ENCODE peak calls at places on chromosomes 16 and 17, in six cellular contexts. B, E, W, Z, O and Y are unnamed samples.

GRCh38 chr17:60167095-60167741 is 17.4 kb downstream of the CA4 start:
- DNase-seq in B (no peak), Z (no peak), W (no peak), O (peak; percentile 84), E (no peak), Y (no peak)

GRCh38 chr16:71883849-71884638 is at the start of gene ZNF821:
- DNase-seq in B (peak; percentile 91), O (peak; percentile 76), W (no peak), E (peak; percentile 81), Z (peak; percentile 93), Y (peak; percentile 92)

GRCh38 chr16:57810197-57811024 is 8.1 kb upstream of the KIFC3 start:
- DNase-seq in E (no peak), Z (peak; percentile 36), W (no peak), O (peak; percentile 88), B (peak; percentile 57), Y (no peak)

GRCh38 chr17:16930571-16931317 is 41.2 kb downstream of the TNFRSF13B start:
- DNase-seq in Z (no peak), O (no peak), B (no peak), W (no peak), E (no peak), Y (no peak)

GRCh38 chr16:9849697-9850245 is 332.5 kb downstream of the GRIN2A start:
- DNase-seq in O (no peak), E (no peak), W (no peak), B (no peak), Z (no peak), Y (no peak)

GRCh38 chr17:72950236-72950931 is 142.1 kb downstream of the SLC39A11 start:
- DNase-seq in O (no peak), B (no peak), W (no peak), E (no peak), Z (no peak), Y (no peak)

GRCh38 chr17:29587591-29587990 is 1.9 kb downstream of the GIT1 start:
- DNase-seq in W (no peak), E (no peak), Z (no peak), B (no peak), O (no peak), Y (no peak)

GRCh38 chr16:26058326-26058725 is 366.6 kb downstream of the HS3ST4 start:
- DNase-seq in E (no peak), O (no peak), B (no peak), Z (no peak), W (no peak), Y (peak; percentile 40)

GRCh38 chr17:59807892-59808509 is 84.7 kb downstream of the TUBD1 start:
- DNase-seq in Z (no peak), O (no peak), W (no peak), B (no peak), E (no peak), Y (no peak)

GRCh38 chr17:49409066-49409465 is 5.6 kb downstream of the PHB1 start:
- DNase-seq in O (no peak), E (no peak), W (no peak), B (no peak), Z (no peak), Y (no peak)

GRCh38 chr16:50568187-50568830 is 20.1 kb downstream of the NKD1 start:
- DNase-seq in Z (peak; percentile 57), W (no peak), E (no peak), O (no peak), B (no peak), Y (no peak)

GRCh38 chr17:40019140-40019991 is 4.1 kb downstream of the CSF3 start:
- DNase-seq in E (no peak), W (peak; percentile 47), O (no peak), B (no peak), Z (no peak), Y (no peak)

GRCh38 chr17:39152134-39152884 is 872 bp upstream of the PLXDC1 start:
- DNase-seq in Z (peak; percentile 40), W (no peak), B (peak; percentile 35), E (no peak), O (no peak), Y (no peak)

GRCh38 chr17:67107811-67108210 is 63.5 kb downstream of the CACNG1 start:
- DNase-seq in W (no peak), Z (no peak), O (no peak), E (no peak), B (no peak), Y (no peak)

GRCh38 chr17:27540300-27541105 is 84.3 kb downstream of the KSR1 start:
- DNase-seq in O (peak; percentile 98), Z (no peak), W (peak; percentile 99), B (no peak), E (no peak), Y (no peak)

GRCh38 chr16:89498839-89499238 is 8.5 kb upstream of the ANKRD11 start:
- DNase-seq in O (no peak), W (no peak), E (no peak), Z (peak; percentile 53), B (no peak), Y (no peak)

GRCh38 chr17:75878174-75878998 is at the start of gene TRIM47:
- DNase-seq in E (no peak), W (no peak), B (peak; percentile 37), O (peak; percentile 65), Z (peak; percentile 50), Y (peak; percentile 49)
- TF ChIP-seq CTCF in E (no peak), W (peak; percentile 40), B (peak; percentile 1), O (no peak), Z (no peak), Y (no peak)

GRCh38 chr17:36000730-36001108 is 634 bp downstream of the CCL15 start:
- DNase-seq in W (no peak), Z (no peak), B (no peak), O (no peak), E (no peak), Y (no peak)

GRCh38 chr17:36001109-36001735 is at the start of gene CCL15:
- DNase-seq in Z (no peak), E (no peak), B (no peak), O (no peak), W (no peak), Y (no peak)

GRCh38 chr17:36002631-36003030 is 1.3 kb upstream of the CCL15 start:
- DNase-seq in W (no peak), E (no peak), B (no peak), Z (no peak), O (no peak), Y (no peak)

GRCh38 chr17:36004604-36005003 is 3.3 kb upstream of the CCL15 start:
- DNase-seq in W (no peak), O (no peak), Z (no peak), E (no peak), B (no peak), Y (no peak)

GRCh38 chr17:36001862-36002603 is 680 bp upstream of the CCL15 start:
- DNase-seq in O (peak; percentile 67), E (no peak), B (no peak), Z (no peak), W (no peak), Y (no peak)
- TF ChIP-seq CTCF in O (no peak), E (no peak), B (no peak), Z (no peak), W (no peak), Y (no peak)

GRCh38 chr17:1908699-1909309 is 79.0 kb downstream of the RPA1 start:
- DNase-seq in O (peak; percentile 65), E (no peak), W (peak; percentile 48), Z (peak; percentile 54), B (peak; percentile 65), Y (peak; percentile 56)
- TF ChIP-seq CTCF in O (peak; percentile 62), E (no peak), W (peak; percentile 85), Z (peak; percentile 57), B (peak; percentile 36), Y (peak; percentile 58)

DNA sequence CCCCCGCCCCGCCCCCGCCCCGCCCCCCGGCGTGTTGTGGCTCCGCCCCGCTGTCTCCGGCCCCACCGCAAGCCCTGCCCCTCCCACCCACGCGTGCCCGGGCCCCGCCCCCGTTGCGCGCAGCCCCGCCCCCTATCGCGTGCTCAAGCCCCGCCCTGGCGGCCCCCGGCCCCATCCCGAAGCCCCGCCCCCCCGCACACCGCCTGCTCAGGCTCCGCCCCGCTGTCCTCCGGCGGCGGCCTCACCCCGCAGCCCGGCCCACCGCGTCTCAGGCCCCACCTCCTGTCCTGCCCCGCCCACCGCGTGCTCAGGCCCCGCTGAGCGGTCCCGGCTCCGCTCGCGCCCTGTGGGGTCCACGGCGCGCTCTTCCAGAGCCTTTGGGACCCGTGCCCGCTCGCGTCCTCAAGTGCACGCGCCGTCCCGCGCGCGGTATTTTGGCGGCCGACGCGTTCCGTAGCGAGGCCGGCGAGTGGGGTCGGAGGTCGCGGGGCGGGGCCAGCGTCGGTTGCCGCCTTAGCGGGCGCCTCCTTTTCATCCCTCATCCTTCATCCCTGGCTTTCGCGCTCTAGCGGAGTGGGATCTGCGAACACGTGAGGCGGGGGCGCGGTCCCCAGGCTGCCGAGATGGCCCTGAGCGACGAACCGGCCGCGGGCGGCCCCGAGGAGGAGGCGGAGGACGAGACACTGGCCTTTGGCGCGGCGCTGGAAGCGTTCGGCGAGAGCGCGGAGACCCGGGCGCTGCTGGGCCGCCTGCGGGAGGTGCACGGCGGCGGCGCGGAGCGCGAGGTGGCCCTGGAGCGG is at the start of gene TBCD:
- DNase-seq in B (peak; percentile 92), E (peak; percentile 86), Z (peak; percentile 95), O (peak; percentile 88), W (peak; percentile 72), Y (peak; percentile 91)
- TF ChIP-seq CTCF in B (no peak), E (no peak), Z (no peak), O (no peak), W (no peak), Y (no peak)

GRCh38 chr17:47850692-47851573 is at the start of gene SP6:
- DNase-seq in W (no peak), Z (peak; percentile 80), B (peak; percentile 70), E (peak; percentile 51), O (peak; percentile 87), Y (peak; percentile 81)
- TF ChIP-seq CTCF in W (peak; percentile 8), Z (no peak), B (no peak), E (no peak), O (no peak), Y (no peak)